ENCODE peak calls at places on chromosomes 5 and 9, in seven cellular contexts. E is stomach; B is IMR-90; T is left lung; N is thoracic aorta; A is caudate nucleus; P is effector memory CD4-positive, alpha-beta T cell. J is an unnamed sample.

GRCh38 chr5:41181691-41182564 is 31.4 kb downstream of the C6 start:
- DNase-seq in E (no peak), B (no peak), T (no peak), N (no peak), A (no peak), P (no peak), J (no peak)

GRCh38 chr5:160315968-160316367 is 3.6 kb upstream of the CCNJL start:
- DNase-seq in E (peak), B (peak), T (peak), N (no peak), A (no peak), P (no peak), J (no peak)

GRCh38 chr5:5424736-5425135 is 2.3 kb downstream of the ICE1 start:
- DNase-seq in E (no peak), B (no peak), T (no peak), N (no peak), A (no peak), P (no peak), J (no peak)

GRCh38 chr5:156326718-156327259 is at the start of gene SGCD:
- DNase-seq in E (peak), B (peak), T (peak), N (peak), A (no peak), P (no peak), J (peak)

GRCh38 chr5:39476466-39477215 is 51.9 kb upstream of the DAB2 start:
- DNase-seq in E (no peak), B (peak), T (no peak), N (no peak), A (no peak), P (no peak), J (no peak)

GRCh38 chr9:79026311-79026710 is 545.5 kb upstream of the TLE4 start:
- DNase-seq in E (no peak), B (no peak), T (no peak), N (no peak), A (no peak), P (no peak), J (no peak)

GRCh38 chr5:143448518-143448917 is 45.0 kb upstream of the NR3C1 start:
- DNase-seq in E (no peak), B (no peak), T (no peak), N (no peak), A (no peak), P (no peak), J (no peak)

GRCh38 chr9:120916573-120916972 is 10.0 kb downstream of the TRAF1 start:
- DNase-seq in E (no peak), B (peak), T (no peak), N (no peak), A (no peak), P (no peak), J (peak)

GRCh38 chr9:1977026-1977425 is 38.1 kb upstream of the SMARCA2 start:
- DNase-seq in E (no peak), B (no peak), T (no peak), N (no peak), A (no peak), P (no peak), J (no peak)

GRCh38 chr9:106587021-106587420 is 275.9 kb upstream of the ZNF462 start:
- DNase-seq in E (no peak), B (no peak), T (no peak), N (no peak), A (no peak), P (no peak), J (no peak)

GRCh38 chr9:93670208-93671029 is 94.0 kb downstream of the PHF2 start:
- DNase-seq in E (peak), B (peak), T (peak), N (no peak), A (no peak), P (no peak), J (no peak)

GRCh38 chr9:124812401-124813016 is 35.6 kb downstream of the OLFML2A start:
- DNase-seq in E (no peak), B (peak), T (peak), N (no peak), A (no peak), P (no peak), J (no peak)

GRCh38 chr5:157748740-157749461 is 5.4 kb downstream of the LSM11 start:
- DNase-seq in E (no peak), B (peak), T (no peak), N (no peak), A (no peak), P (no peak), J (no peak)

GRCh38 chr5:170436335-170436734 is 47.2 kb upstream of the KCNMB1 start:
- DNase-seq in E (no peak), B (no peak), T (no peak), N (no peak), A (no peak), P (no peak), J (no peak)

GRCh38 chr5:67610191-67610912 is 413.8 kb upstream of the CD180 start:
- DNase-seq in E (no peak), B (no peak), T (no peak), N (no peak), A (no peak), P (no peak), J (no peak)

GRCh38 chr9:134536101-134536900 is 105.3 kb upstream of the COL5A1 start:
- DNase-seq in E (no peak), B (peak), T (peak), N (no peak), A (no peak), P (no peak), J (no peak)

GRCh38 chr5:36214434-36214833 is 27.3 kb downstream of the NADK2 start:
- DNase-seq in E (no peak), B (no peak), T (no peak), N (no peak), A (no peak), P (no peak), J (no peak)

GRCh38 chr5:102666164-102666951 is 88.7 kb upstream of the PAM start:
- DNase-seq in E (no peak), B (no peak), T (no peak), N (no peak), A (no peak), P (no peak), J (no peak)

GRCh38 chr9:78470741-78471140 is 173.8 kb downstream of the PSAT1 start:
- DNase-seq in E (no peak), B (no peak), T (no peak), N (no peak), A (no peak), P (no peak), J (no peak)

GRCh38 chr9:116448463-116448862 is 238.6 kb upstream of the TRIM32 start:
- DNase-seq in E (no peak), B (no peak), T (no peak), N (no peak), A (no peak), P (no peak), J (no peak)

GRCh38 chr9:135739271-135740220 is 37.6 kb downstream of the KCNT1 start:
- DNase-seq in E (no peak), B (no peak), T (no peak), N (no peak), A (no peak), P (no peak), J (no peak)

DNA sequence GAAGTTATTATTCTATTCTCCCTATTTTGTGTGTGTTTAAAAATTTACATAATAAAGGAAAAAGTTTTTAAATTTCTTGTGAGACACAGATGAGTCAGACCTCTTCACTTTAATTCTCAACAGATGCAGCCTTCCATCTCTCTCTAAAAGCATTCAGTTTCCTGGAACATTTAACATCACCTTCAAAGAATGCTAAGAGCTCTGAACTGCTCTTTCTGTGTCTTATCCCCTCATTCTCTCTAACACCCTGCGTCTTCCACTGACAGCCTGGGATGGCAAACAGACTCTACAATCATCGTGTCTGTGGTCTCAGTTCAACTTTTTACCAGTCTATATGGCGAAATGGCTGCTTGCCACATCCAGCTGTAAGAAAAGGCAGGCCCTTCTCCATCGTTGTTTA is 173.0 kb downstream of the HINT1 start:
- DNase-seq in E (no peak), B (no peak), T (no peak), N (no peak), A (no peak), P (no peak), J (no peak)
- H3K27ac ChIP-seq in E (no peak), B (no peak), T (no peak), N (no peak), A (no peak), P (no peak), J (no peak)

GRCh38 chr9:89702401-89702800 is 97.6 kb downstream of the GADD45G start:
- DNase-seq in E (no peak), B (no peak), T (no peak), N (no peak), A (no peak), P (no peak), J (no peak)

GRCh38 chr9:89699646-89700045 is 94.8 kb downstream of the GADD45G start:
- DNase-seq in E (no peak), B (no peak), T (no peak), N (no peak), A (no peak), P (no peak), J (no peak)

GRCh38 chr9:89705651-89706050 is 100.8 kb downstream of the GADD45G start:
- DNase-seq in E (no peak), B (no peak), T (no peak), N (no peak), A (no peak), P (no peak), J (no peak)

GRCh38 chr9:89698606-89699005 is 93.8 kb downstream of the GADD45G start:
- DNase-seq in E (no peak), B (no peak), T (no peak), N (no peak), A (no peak), P (no peak), J (no peak)

GRCh38 chr9:89701221-89701798 is 96.5 kb downstream of the GADD45G start:
- DNase-seq in E (no peak), B (no peak), T (no peak), N (no peak), A (no peak), P (peak), J (peak)
- H3K27ac ChIP-seq in E (no peak), B (no peak), T (no peak), N (no peak), A (no peak), P (peak), J (no peak)

DNA sequence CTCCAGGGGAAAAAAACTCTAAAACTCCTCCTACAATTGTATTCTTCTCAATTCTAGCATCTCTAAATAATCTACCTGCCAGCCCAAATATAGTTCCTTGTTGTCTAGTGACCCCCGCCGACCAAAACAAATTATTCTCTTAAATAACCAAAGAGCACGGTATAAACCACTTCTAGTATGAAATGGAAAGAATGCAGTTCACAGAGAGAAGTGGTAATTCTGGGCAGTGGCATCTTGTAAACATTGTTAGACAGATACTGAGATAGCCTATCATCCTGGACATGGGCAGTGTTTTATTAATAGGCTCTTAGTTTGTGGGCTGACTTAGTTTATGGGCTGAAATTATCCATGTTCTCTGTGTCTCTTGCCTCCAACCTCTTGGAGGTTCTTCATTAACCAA is 1412.6 kb upstream of the CDH9 start:
- DNase-seq in E (no peak), B (no peak), T (no peak), N (no peak), A (no peak), P (no peak), J (no peak)
- H3K27ac ChIP-seq in E (no peak), B (no peak), T (no peak), N (no peak), A (no peak), P (no peak), J (no peak)

DNA sequence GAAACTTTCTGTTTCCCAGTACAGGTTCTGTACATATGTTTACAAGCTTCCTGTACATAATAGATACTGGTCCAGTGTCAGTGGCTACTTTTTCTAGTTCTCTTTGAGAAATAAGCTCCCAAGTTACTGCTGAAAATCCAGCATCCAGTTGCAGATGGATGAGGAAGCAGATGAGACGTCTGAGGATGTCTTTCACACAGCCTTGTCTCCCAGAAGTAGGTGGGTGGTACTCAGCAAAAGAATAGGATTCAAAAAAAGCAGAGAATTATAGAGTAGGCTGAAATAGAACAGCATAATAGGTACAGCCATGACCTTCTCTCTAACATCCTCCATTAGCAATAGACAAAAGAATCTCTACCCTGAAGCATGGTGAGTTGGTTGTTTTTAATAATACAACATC is 77.7 kb downstream of the BRINP1 start:
- DNase-seq in E (no peak), B (no peak), T (no peak), N (no peak), A (no peak), P (no peak), J (no peak)
- H3K27ac ChIP-seq in E (no peak), B (no peak), T (no peak), N (no peak), A (peak), P (no peak), J (no peak)